ENCODE peak calls at places on chromosomes 2 and 18, in five cellular contexts. E, C, V, Y and X are unnamed samples.

GRCh38 chr2:120793682-120794403 is 58.2 kb downstream of the GLI2 start:
- DNase-seq in Y (no peak), V (no peak), C (no peak), E (no peak), X (no peak)

GRCh38 chr2:199875400-199875799 is 24.4 kb upstream of the FTCDNL1 start:
- DNase-seq in E (no peak), V (no peak), C (no peak), Y (no peak), X (no peak)

GRCh38 chr2:64414736-64415435 is 39.1 kb upstream of the LGALSL start:
- DNase-seq in C (no peak), E (no peak), V (no peak), Y (no peak), X (no peak)

GRCh38 chr18:32271649-32272324 is 81.9 kb downstream of the MEP1B start:
- DNase-seq in E (peak; percentile 7), Y (peak; percentile 49), V (no peak), C (no peak), X (no peak)

GRCh38 chr18:74682141-74682997 is 84.7 kb downstream of the ZNF407 start:
- DNase-seq in Y (peak; percentile 12), C (no peak), E (no peak), V (no peak), X (no peak)

GRCh38 chr2:7724336-7724735 is 807.1 kb downstream of the RNF144A start:
- DNase-seq in V (no peak), E (no peak), Y (no peak), C (no peak), X (no peak)

GRCh38 chr2:109378682-109379081 is 235.1 kb downstream of the SEPTIN10 start:
- DNase-seq in V (peak; percentile 17), Y (no peak), E (no peak), C (peak; percentile 32), X (peak; percentile 19)

GRCh38 chr2:95282458-95282857 is 8.2 kb downstream of the PROM2 start:
- DNase-seq in E (no peak), Y (no peak), C (no peak), V (no peak), X (no peak)

GRCh38 chr18:22840606-22841144 is 92.5 kb upstream of the RBBP8 start:
- DNase-seq in V (no peak), C (no peak), E (no peak), Y (no peak), X (no peak)

GRCh38 chr18:52340466-52341378 is 725 bp downstream of the DCC start:
- DNase-seq in C (no peak), Y (no peak), V (no peak), E (no peak), X (no peak)

GRCh38 chr18:25076980-25077780 is 274.8 kb downstream of the ZNF521 start:
- DNase-seq in C (no peak), E (no peak), Y (no peak), V (no peak), X (no peak)

GRCh38 chr2:100639588-100640195 is 76.9 kb downstream of the PDCL3 start:
- DNase-seq in V (peak; percentile 43), Y (no peak), E (no peak), C (peak; percentile 45), X (no peak)

GRCh38 chr2:60932954-60933353 is 51.6 kb downstream of the REL start:
- DNase-seq in V (no peak), E (no peak), Y (no peak), C (no peak), X (no peak)

GRCh38 chr2:173978447-173978846 is 13.3 kb upstream of the SP3 start:
- DNase-seq in E (no peak), V (no peak), Y (no peak), C (no peak), X (no peak)

GRCh38 chr2:111946294-111947114 is 48.1 kb downstream of the MERTK start:
- DNase-seq in Y (peak; percentile 95), E (no peak), C (no peak), V (no peak), X (no peak)

GRCh38 chr18:2847341-2848144 is 737 bp downstream of the EMILIN2 start:
- DNase-seq in C (no peak), V (peak; percentile 56), E (no peak), Y (peak; percentile 46), X (peak; percentile 86)

GRCh38 chr2:165745916-165746315 is 48.1 kb downstream of the GALNT3 start:
- DNase-seq in E (no peak), Y (peak; percentile 43), V (no peak), C (no peak), X (no peak)

GRCh38 chr2:218145124-218145523 is 19.3 kb downstream of the CXCR2 start:
- DNase-seq in E (no peak), V (no peak), Y (peak; percentile 72), C (no peak), X (peak; percentile 89)

GRCh38 chr2:54606393-54606973 is 117.0 kb upstream of the EML6 start:
- DNase-seq in C (no peak), V (no peak), E (no peak), Y (no peak), X (no peak)

GRCh38 chr2:177852389-177852788 is 220.2 kb downstream of the PDE11A start:
- DNase-seq in Y (no peak), V (no peak), C (no peak), E (no peak), X (no peak)

GRCh38 chr2:160507464-160507863 is 13.9 kb upstream of the RBMS1 start:
- DNase-seq in Y (peak; percentile 47), E (no peak), V (no peak), C (no peak), X (no peak)

GRCh38 chr2:239388236-239389151 is 12.3 kb downstream of the HDAC4 start:
- DNase-seq in V (no peak), E (no peak), Y (no peak), C (no peak), X (peak; percentile 71)

GRCh38 chr2:3913252-3913651 is 209.9 kb downstream of the DCDC2C start:
- DNase-seq in Y (no peak), V (no peak), E (no peak), C (no peak), X (no peak)

GRCh38 chr2:120450196-120450820 is 104.4 kb downstream of the INHBB start:
- DNase-seq in C (no peak), Y (no peak), V (no peak), E (no peak), X (peak; percentile 51)

GRCh38 chr2:20422679-20423271 is 24.1 kb upstream of the RHOB start:
- DNase-seq in V (peak; percentile 68), E (no peak), C (peak; percentile 39), Y (peak; percentile 11), X (no peak)

GRCh38 chr2:15941483-15941853 is 1.1 kb downstream of the MYCN start:
- DNase-seq in V (peak; percentile 85), C (no peak), E (no peak), Y (no peak), X (no peak)

GRCh38 chr2:157596992-157597681 is 31.5 kb downstream of the ACVR1C start:
- DNase-seq in C (peak; percentile 75), Y (peak; percentile 17), V (peak; percentile 80), E (no peak), X (peak; percentile 85)

GRCh38 chr2:198756166-198756565 is 701.6 kb downstream of the SATB2 start:
- DNase-seq in E (no peak), V (no peak), Y (no peak), C (no peak), X (no peak)

GRCh38 chr18:13191779-13192178 is 26.8 kb upstream of the LDLRAD4 start:
- DNase-seq in C (no peak), E (no peak), V (no peak), Y (no peak), X (no peak)